ENCODE peak calls at places on chromosomes 13 and 19, in five cellular contexts. J, M, D, A and Y are unnamed samples.

GRCh38 chr19:11268783-11269267 is 6.5 kb upstream of the DOCK6 start:
- ATAC-seq in A (no peak), J (no peak), D (peak), M (no peak), Y (peak)

GRCh38 chr13:51348069-51348967 is 8.8 kb downstream of the SERPINE3 start:
- ATAC-seq in A (no peak), J (no peak), D (peak), M (no peak), Y (no peak)

GRCh38 chr13:29454931-29455481 is 140.5 kb downstream of the SLC7A1 start:
- ATAC-seq in J (peak), M (no peak), A (peak), D (peak), Y (no peak)

GRCh38 chr19:40639638-40639982 is 38.4 kb downstream of the LTBP4 start:
- ATAC-seq in J (no peak), D (peak), M (no peak), A (no peak), Y (no peak)

GRCh38 chr19:53132231-53132991 is at the start of gene ZNF415:
- ATAC-seq in J (no peak), M (no peak), D (peak), A (peak), Y (peak)

GRCh38 chr19:12330340-12330739 is 3.1 kb downstream of the ZNF563 start:
- ATAC-seq in A (no peak), M (no peak), D (no peak), J (no peak), Y (no peak)

GRCh38 chr13:78816592-78816991 is 157.6 kb upstream of the OBI1 start:
- ATAC-seq in D (no peak), A (no peak), J (no peak), M (no peak), Y (no peak)

GRCh38 chr13:109971745-109972090 is 185.3 kb upstream of the IRS2 start:
- ATAC-seq in M (no peak), D (no peak), J (no peak), A (no peak), Y (no peak)

GRCh38 chr19:13946414-13946813 is 5.9 kb upstream of the DCAF15 start:
- ATAC-seq in D (no peak), M (no peak), A (no peak), J (no peak), Y (no peak)

GRCh38 chr13:97757807-97758206 is 195.7 kb upstream of the IPO5 start:
- ATAC-seq in J (no peak), A (no peak), M (no peak), D (peak), Y (no peak)

GRCh38 chr13:48851707-48852106 is 124.0 kb upstream of the FNDC3A start:
- ATAC-seq in M (no peak), J (no peak), D (no peak), A (peak), Y (no peak)

GRCh38 chr19:1651548-1652394 is 644 bp downstream of the TCF3 start:
- ATAC-seq in M (no peak), A (peak), D (peak), J (no peak), Y (peak)

GRCh38 chr13:25906211-25906661 is 145.6 kb downstream of the SHISA2 start:
- ATAC-seq in D (no peak), M (no peak), J (no peak), A (peak), Y (no peak)

GRCh38 chr13:48567521-48568331 is 34.8 kb upstream of the RCBTB2 start:
- ATAC-seq in J (no peak), D (peak), A (no peak), M (no peak), Y (no peak)

GRCh38 chr19:15672580-15673175 is at the start of gene CYP4F12:
- ATAC-seq in M (peak), A (peak), J (peak), D (peak), Y (peak)

GRCh38 chr13:45695198-45695730 is 6.9 kb upstream of the CBY2 start:
- ATAC-seq in M (no peak), D (no peak), J (no peak), A (peak), Y (no peak)

GRCh38 chr19:9531933-9532332 is 6.5 kb downstream of the ZNF426 start:
- ATAC-seq in M (no peak), D (no peak), A (no peak), J (no peak), Y (no peak)

GRCh38 chr19:3358919-3359849 is 7.2 kb upstream of the NFIC start:
- ATAC-seq in D (peak), J (peak), A (peak), M (peak), Y (peak)

GRCh38 chr13:77388944-77389616 is 62.2 kb upstream of the MYCBP2 start:
- ATAC-seq in A (peak), M (no peak), D (no peak), J (no peak), Y (no peak)

GRCh38 chr13:25167349-25167748 is 4.7 kb downstream of the AMER2 start:
- ATAC-seq in A (no peak), J (no peak), M (no peak), D (no peak), Y (no peak)

GRCh38 chr19:12793290-12794195 is 2.3 kb downstream of the JUNB start:
- ATAC-seq in D (peak), A (peak), M (peak), J (peak), Y (peak)

GRCh38 chr13:49295231-49295630 is 47.5 kb downstream of the CDADC1 start:
- ATAC-seq in J (no peak), M (no peak), A (no peak), D (no peak), Y (no peak)

GRCh38 chr19:13781547-13781946 is 7.3 kb downstream of the C19orf53 start:
- ATAC-seq in J (peak), M (no peak), A (no peak), D (peak), Y (peak)